ENCODE peak calls at places on chromosomes 4 and X, in four cellular contexts. K, P, T and A are unnamed samples.

GRCh38 chr4:26746742-26747351 is 113.8 kb upstream of the STIM2 start:
- DNase-seq in K (no peak), P (no peak), T (no peak), A (peak; percentile 55)

GRCh38 chr4:54626113-54626512 is 31.6 kb upstream of the KIT start:
- DNase-seq in K (no peak), P (no peak), T (no peak), A (no peak)

GRCh38 chr4:15398732-15399131 is 29.1 kb upstream of the C1QTNF7 start:
- DNase-seq in K (no peak), P (no peak), T (no peak), A (no peak)

GRCh38 chr4:28557755-28558154 is 1697.1 kb downstream of the STIM2 start:
- DNase-seq in K (peak; percentile 77), P (no peak), T (peak; percentile 69), A (no peak)

GRCh38 chr4:135508006-135508714 is 1306.6 kb upstream of the PABPC4L start:
- DNase-seq in K (peak; percentile 86), P (no peak), T (peak; percentile 67), A (no peak)

GRCh38 chrX:110966839-110967238 is 129.2 kb upstream of the PAK3 start:
- DNase-seq in K (no peak), P (no peak), T (no peak), A (no peak)

GRCh38 chr4:57424231-57424897 is 314.2 kb upstream of the IGFBP7 start:
- DNase-seq in K (peak; percentile 14), P (no peak), T (peak; percentile 79), A (no peak)

GRCh38 chr4:169283114-169283509 is 12.4 kb upstream of the SH3RF1 start:
- DNase-seq in K (peak; percentile 92), P (no peak), T (no peak), A (no peak)

GRCh38 chr4:77821775-77822174 is 2.6 kb upstream of the CNOT6L start:
- DNase-seq in K (no peak), P (no peak), T (peak; percentile 47), A (no peak)

GRCh38 chrX:14873676-14874049 is 442 bp downstream of the MOSPD2 start:
- DNase-seq in K (no peak), P (no peak), T (no peak), A (no peak)

GRCh38 chr4:157222764-157223145 is 2.2 kb downstream of the GRIA2 start:
- DNase-seq in K (no peak), P (no peak), T (peak; percentile 1), A (no peak)

GRCh38 chr4:181792641-181793612 is 450.3 kb upstream of the TENM3 start:
- DNase-seq in K (no peak), P (no peak), T (no peak), A (no peak)

GRCh38 chr4:99159699-99160098 is 15.6 kb upstream of the ADH4 start:
- DNase-seq in K (no peak), P (no peak), T (no peak), A (no peak)

GRCh38 chr4:107035711-107036601 is at the start of gene DKK2:
- DNase-seq in K (peak; percentile 28), P (no peak), T (peak; percentile 20), A (no peak)

DNA sequence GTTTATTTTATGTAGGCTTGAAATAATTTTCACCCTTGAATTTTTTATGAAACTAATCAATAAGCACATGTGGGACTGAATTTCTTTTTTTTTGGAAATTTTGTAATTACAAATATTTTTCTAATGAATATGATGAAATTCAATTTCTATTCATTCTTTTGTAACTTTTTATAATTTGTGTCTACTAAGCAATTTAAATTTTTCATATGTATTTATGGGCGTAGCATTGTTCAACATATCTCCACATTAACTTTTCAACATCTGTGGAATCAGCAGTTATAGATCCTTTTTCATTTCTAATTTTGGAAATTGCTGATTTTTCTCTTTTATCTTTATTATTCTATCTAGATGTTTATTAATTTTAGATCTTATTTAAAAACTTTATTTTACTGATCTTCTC is 1320.3 kb downstream of the C4orf33 start:
- DNase-seq in K (no peak), P (no peak), T (no peak), A (no peak)
- TF ChIP-seq FOS in K (no peak), P (no peak), T (no peak), A (no peak)

GRCh38 chr4:8296491-8296890 is 26.9 kb downstream of the HTRA3 start:
- DNase-seq in K (no peak), P (no peak), T (no peak), A (no peak)
- TF ChIP-seq FOS in K (no peak), P (no peak), T (no peak), A (no peak)

GRCh38 chrX:115268421-115268820 is 21.1 kb upstream of the LUZP4 start:
- DNase-seq in K (peak; percentile 1), P (peak; percentile 4), T (peak; percentile 1), A (no peak)
- TF ChIP-seq FOS in K (no peak), P (no peak), T (no peak), A (no peak)

DNA sequence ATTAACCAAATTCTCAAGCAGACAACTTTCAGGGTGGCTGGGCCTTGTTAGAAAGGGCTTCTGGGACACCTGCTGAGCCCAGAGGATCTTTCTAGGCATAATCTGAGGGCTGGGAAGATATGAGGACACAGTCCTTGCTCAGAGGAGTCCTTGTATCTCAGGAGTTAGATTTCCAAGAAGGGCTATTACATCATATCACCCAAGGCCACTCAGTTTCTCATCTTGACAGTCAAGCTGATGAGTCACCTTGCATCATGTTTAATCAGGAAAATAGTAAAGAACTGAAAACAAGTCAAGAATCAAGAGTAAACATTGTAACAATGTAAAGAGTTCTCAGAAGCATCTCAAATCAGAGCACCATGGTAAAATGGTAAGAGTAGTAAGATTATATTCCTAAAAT is 4.0 kb downstream of the PCYT1B start:
- DNase-seq in K (no peak), P (peak; percentile 21), T (no peak), A (no peak)
- TF ChIP-seq FOS in K (no peak), P (peak; percentile 17), T (no peak), A (no peak)

GRCh38 chr4:87985887-87986200 is 10.3 kb downstream of the SPP1 start:
- DNase-seq in K (no peak), P (no peak), T (no peak), A (no peak)
- TF ChIP-seq FOS in K (no peak), P (no peak), T (no peak), A (no peak)

GRCh38 chr4:3221996-3222395 is 27.0 kb upstream of the MSANTD1 start:
- DNase-seq in K (no peak), P (no peak), T (no peak), A (no peak)

GRCh38 chr4:3223986-3224748 is 24.8 kb upstream of the MSANTD1 start:
- DNase-seq in K (no peak), P (no peak), T (no peak), A (no peak)

GRCh38 chr4:3224971-3225850 is 23.7 kb upstream of the MSANTD1 start:
- DNase-seq in K (no peak), P (no peak), T (no peak), A (no peak)

GRCh38 chr4:3220586-3221494 is 28.1 kb upstream of the MSANTD1 start:
- DNase-seq in K (no peak), P (no peak), T (no peak), A (no peak)

GRCh38 chr4:3223346-3223745 is 25.6 kb upstream of the MSANTD1 start:
- DNase-seq in K (no peak), P (no peak), T (no peak), A (no peak)
- TF ChIP-seq FOS in K (no peak), P (no peak), T (no peak), A (no peak)

GRCh38 chr4:1715002-1715761 is 3.1 kb upstream of the SLBP start:
- DNase-seq in K (no peak), P (no peak), T (no peak), A (no peak)
- TF ChIP-seq FOS in K (no peak), P (no peak), T (no peak), A (no peak)

DNA sequence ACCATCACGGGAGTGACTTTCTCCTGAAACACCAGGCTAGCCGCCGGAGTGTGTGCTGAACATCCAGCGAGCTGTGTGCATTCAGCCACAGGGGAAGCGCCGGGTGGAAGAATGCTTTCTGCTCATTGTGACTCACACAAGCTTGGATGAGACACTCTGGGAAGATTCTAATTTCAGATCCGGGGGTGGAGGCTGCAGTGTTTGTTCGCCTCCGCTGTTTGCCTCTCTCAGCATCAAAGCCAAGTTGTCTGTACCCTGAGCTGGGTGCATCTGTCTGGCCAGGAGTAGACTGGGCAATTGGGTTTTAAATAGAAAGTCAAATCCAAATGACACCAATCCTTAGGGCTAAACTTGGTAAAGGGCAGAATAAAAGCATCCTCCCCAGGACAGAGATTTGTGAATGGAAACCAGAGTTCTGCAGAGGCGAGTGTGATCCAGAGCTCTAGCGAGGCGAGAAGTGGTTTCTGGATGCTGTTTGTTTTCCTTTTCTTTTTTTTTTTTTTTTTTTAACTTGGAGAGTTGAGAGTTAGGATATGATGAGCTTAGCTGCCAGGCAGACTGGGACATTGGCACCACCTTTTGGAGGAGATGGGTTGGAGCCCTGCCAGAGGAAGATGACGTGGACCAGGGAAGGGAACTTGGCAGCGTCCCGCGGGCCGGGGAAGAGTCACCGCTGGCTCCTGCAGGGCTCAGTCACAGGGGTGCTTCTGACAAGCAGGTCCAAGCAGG is 196.0 kb upstream of the PSAPL1 start:
- DNase-seq in K (peak; percentile 89), P (no peak), T (no peak), A (no peak)
- TF ChIP-seq FOS in K (peak; percentile 79), P (no peak), T (no peak), A (no peak)

GRCh38 chrX:71514367-71515038 is 18.4 kb upstream of the OGT start:
- DNase-seq in K (no peak), P (no peak), T (no peak), A (peak; percentile 58)
- TF ChIP-seq FOS in K (no peak), P (no peak), T (no peak), A (no peak)